ENCODE peak calls at places on chromosomes 3 and 15, in six cellular contexts. One of them, this sample, is unnamed.

GRCh38 chr3:65596511-65597224 is 442.1 kb downstream of the MAGI1 start:
- DNase-seq in Right ventricle myocardium superior: no peak
- DNase-seq in dorsolateral prefrontal cortex: peak; percentile 16
- DNase-seq in lung microvascular endothelial cell: no peak
- DNase-seq in activated naive CD4-positive, alpha-beta T cell treated with Interleukin-2 at 50 U/mL for 16 hours: no peak
- DNase-seq in stimulated activated CD4-positive, alpha-beta T cell treated with anti-CD3 and anti-CD28 coated beads, Interleukin-1b, Interleukin-23, amount 100 ng/mL, for 24 hours: no peak
- DNase-seq in this sample: peak; percentile 20

GRCh38 chr3:160980740-160981139 is 124.4 kb downstream of the B3GALNT1 start:
- DNase-seq in Right ventricle myocardium superior: no peak
- DNase-seq in dorsolateral prefrontal cortex: no peak
- DNase-seq in lung microvascular endothelial cell: no peak
- DNase-seq in activated naive CD4-positive, alpha-beta T cell treated with Interleukin-2 at 50 U/mL for 16 hours: no peak
- DNase-seq in stimulated activated CD4-positive, alpha-beta T cell treated with anti-CD3 and anti-CD28 coated beads, Interleukin-1b, Interleukin-23, amount 100 ng/mL, for 24 hours: no peak
- DNase-seq in this sample: no peak

GRCh38 chr3:46667657-46668056 is 25.8 kb downstream of the ALS2CL start:
- DNase-seq in Right ventricle myocardium superior: no peak
- DNase-seq in dorsolateral prefrontal cortex: no peak
- DNase-seq in lung microvascular endothelial cell: no peak
- DNase-seq in activated naive CD4-positive, alpha-beta T cell treated with Interleukin-2 at 50 U/mL for 16 hours: no peak
- DNase-seq in stimulated activated CD4-positive, alpha-beta T cell treated with anti-CD3 and anti-CD28 coated beads, Interleukin-1b, Interleukin-23, amount 100 ng/mL, for 24 hours: no peak
- DNase-seq in this sample: no peak

GRCh38 chr3:126342991-126343661 is 14.1 kb downstream of the KLF15 start:
- DNase-seq in Right ventricle myocardium superior: peak; percentile 42
- DNase-seq in dorsolateral prefrontal cortex: no peak
- DNase-seq in lung microvascular endothelial cell: no peak
- DNase-seq in activated naive CD4-positive, alpha-beta T cell treated with Interleukin-2 at 50 U/mL for 16 hours: no peak
- DNase-seq in stimulated activated CD4-positive, alpha-beta T cell treated with anti-CD3 and anti-CD28 coated beads, Interleukin-1b, Interleukin-23, amount 100 ng/mL, for 24 hours: no peak
- DNase-seq in this sample: peak; percentile 64

GRCh38 chr3:40108643-40109042 is 200.9 kb upstream of the EIF1B start:
- DNase-seq in Right ventricle myocardium superior: no peak
- DNase-seq in dorsolateral prefrontal cortex: no peak
- DNase-seq in lung microvascular endothelial cell: no peak
- DNase-seq in activated naive CD4-positive, alpha-beta T cell treated with Interleukin-2 at 50 U/mL for 16 hours: no peak
- DNase-seq in stimulated activated CD4-positive, alpha-beta T cell treated with anti-CD3 and anti-CD28 coated beads, Interleukin-1b, Interleukin-23, amount 100 ng/mL, for 24 hours: no peak
- DNase-seq in this sample: no peak

GRCh38 chr3:4849136-4849535 is 130.1 kb upstream of the BHLHE40 start:
- DNase-seq in Right ventricle myocardium superior: no peak
- DNase-seq in dorsolateral prefrontal cortex: no peak
- DNase-seq in lung microvascular endothelial cell: no peak
- DNase-seq in activated naive CD4-positive, alpha-beta T cell treated with Interleukin-2 at 50 U/mL for 16 hours: no peak
- DNase-seq in stimulated activated CD4-positive, alpha-beta T cell treated with anti-CD3 and anti-CD28 coated beads, Interleukin-1b, Interleukin-23, amount 100 ng/mL, for 24 hours: no peak
- DNase-seq in this sample: no peak

GRCh38 chr3:53230041-53230621 is 25.7 kb downstream of the TKT start:
- DNase-seq in Right ventricle myocardium superior: peak; percentile 20
- DNase-seq in dorsolateral prefrontal cortex: no peak
- DNase-seq in lung microvascular endothelial cell: no peak
- DNase-seq in activated naive CD4-positive, alpha-beta T cell treated with Interleukin-2 at 50 U/mL for 16 hours: no peak
- DNase-seq in stimulated activated CD4-positive, alpha-beta T cell treated with anti-CD3 and anti-CD28 coated beads, Interleukin-1b, Interleukin-23, amount 100 ng/mL, for 24 hours: no peak
- DNase-seq in this sample: no peak

GRCh38 chr15:75167588-75168076 is 34.0 kb upstream of the C15orf39 start:
- DNase-seq in Right ventricle myocardium superior: no peak
- DNase-seq in dorsolateral prefrontal cortex: no peak
- DNase-seq in lung microvascular endothelial cell: peak; percentile 54
- DNase-seq in activated naive CD4-positive, alpha-beta T cell treated with Interleukin-2 at 50 U/mL for 16 hours: peak; percentile 8
- DNase-seq in stimulated activated CD4-positive, alpha-beta T cell treated with anti-CD3 and anti-CD28 coated beads, Interleukin-1b, Interleukin-23, amount 100 ng/mL, for 24 hours: no peak
- DNase-seq in this sample: no peak

GRCh38 chr3:182058488-182058887 is 346.8 kb downstream of the SOX2 start:
- DNase-seq in Right ventricle myocardium superior: no peak
- DNase-seq in dorsolateral prefrontal cortex: no peak
- DNase-seq in lung microvascular endothelial cell: no peak
- DNase-seq in activated naive CD4-positive, alpha-beta T cell treated with Interleukin-2 at 50 U/mL for 16 hours: no peak
- DNase-seq in stimulated activated CD4-positive, alpha-beta T cell treated with anti-CD3 and anti-CD28 coated beads, Interleukin-1b, Interleukin-23, amount 100 ng/mL, for 24 hours: no peak
- DNase-seq in this sample: no peak

GRCh38 chr3:179227349-179227748 is 23.6 kb downstream of the KCNMB3 start:
- DNase-seq in Right ventricle myocardium superior: no peak
- DNase-seq in dorsolateral prefrontal cortex: no peak
- DNase-seq in lung microvascular endothelial cell: peak; percentile 37
- DNase-seq in activated naive CD4-positive, alpha-beta T cell treated with Interleukin-2 at 50 U/mL for 16 hours: no peak
- DNase-seq in stimulated activated CD4-positive, alpha-beta T cell treated with anti-CD3 and anti-CD28 coated beads, Interleukin-1b, Interleukin-23, amount 100 ng/mL, for 24 hours: no peak
- DNase-seq in this sample: no peak

GRCh38 chr15:68734886-68735285 is 85.8 kb downstream of the ANP32A start:
- DNase-seq in Right ventricle myocardium superior: no peak
- DNase-seq in dorsolateral prefrontal cortex: no peak
- DNase-seq in lung microvascular endothelial cell: no peak
- DNase-seq in activated naive CD4-positive, alpha-beta T cell treated with Interleukin-2 at 50 U/mL for 16 hours: no peak
- DNase-seq in stimulated activated CD4-positive, alpha-beta T cell treated with anti-CD3 and anti-CD28 coated beads, Interleukin-1b, Interleukin-23, amount 100 ng/mL, for 24 hours: no peak
- DNase-seq in this sample: no peak

GRCh38 chr15:20348291-20348899 is 193.2 kb downstream of the GOLGA6L6 start:
- DNase-seq in Right ventricle myocardium superior: peak; percentile 49
- DNase-seq in dorsolateral prefrontal cortex: no peak
- DNase-seq in lung microvascular endothelial cell: no peak
- DNase-seq in activated naive CD4-positive, alpha-beta T cell treated with Interleukin-2 at 50 U/mL for 16 hours: no peak
- DNase-seq in stimulated activated CD4-positive, alpha-beta T cell treated with anti-CD3 and anti-CD28 coated beads, Interleukin-1b, Interleukin-23, amount 100 ng/mL, for 24 hours: no peak
- DNase-seq in this sample: no peak

GRCh38 chr3:155504682-155505081 is 211.2 kb upstream of the STRIT1 start:
- DNase-seq in Right ventricle myocardium superior: no peak
- DNase-seq in dorsolateral prefrontal cortex: no peak
- DNase-seq in lung microvascular endothelial cell: no peak
- DNase-seq in activated naive CD4-positive, alpha-beta T cell treated with Interleukin-2 at 50 U/mL for 16 hours: no peak
- DNase-seq in stimulated activated CD4-positive, alpha-beta T cell treated with anti-CD3 and anti-CD28 coated beads, Interleukin-1b, Interleukin-23, amount 100 ng/mL, for 24 hours: no peak
- DNase-seq in this sample: no peak